ENCODE peak calls at places on chromosomes 12 and 14, in eight cellular contexts. I is choroid plexus epithelial cell; O is pulmonary artery endothelial cell; W is aorta; Q is KBM-7; G is lower leg skin; X is activated CD4-positive, alpha-beta T cell treated with anti-CD3 and anti-CD28 coated beads, Interleukin-2, amount 50 U/mL, for 1 hour; S is ascending aorta. J is an unnamed sample.
A peak's percentile ranks its signal among the peaks of the same experiment; 100 is the strongest.

GRCh38 chr12:42483534-42483857 is 106.0 kb downstream of the PRICKLE1 start:
- DNase-seq in I (no peak), O (no peak), W (peak; percentile 82), Q (no peak), G (no peak), X (no peak), S (no peak), J (peak; percentile 18)

GRCh38 chr14:103087343-103087835 is 3.4 kb downstream of the LBHD2 start:
- DNase-seq in I (no peak), O (no peak), W (no peak), Q (peak; percentile 11), G (no peak), X (no peak), S (no peak), J (no peak)

GRCh38 chr14:92797935-92798653 is 4.0 kb downstream of the GOLGA5 start:
- DNase-seq in I (no peak), O (no peak), W (no peak), Q (no peak), G (no peak), X (no peak), S (no peak), J (no peak)

GRCh38 chr12:30692470-30692869 is 3.2 kb downstream of the IPO8 start:
- DNase-seq in I (peak; percentile 31), O (no peak), W (no peak), Q (no peak), G (no peak), X (no peak), S (no peak), J (no peak)

GRCh38 chr12:109714913-109715244 is 1.3 kb downstream of the FAM222A start:
- DNase-seq in I (no peak), O (no peak), W (peak; percentile 72), Q (no peak), G (no peak), X (no peak), S (no peak), J (no peak)

GRCh38 chr12:49671051-49671765 is 36.0 kb downstream of the FMNL3 start:
- DNase-seq in I (no peak), O (no peak), W (no peak), Q (peak; percentile 30), G (no peak), X (peak; percentile 56), S (no peak), J (peak; percentile 48)

GRCh38 chr12:29245246-29245645 is 96.2 kb downstream of the FAR2 start:
- DNase-seq in I (no peak), O (no peak), W (no peak), Q (no peak), G (no peak), X (no peak), S (no peak), J (no peak)

GRCh38 chr14:26735811-26736210 is 138.0 kb upstream of the NOVA1 start:
- DNase-seq in I (no peak), O (no peak), W (no peak), Q (no peak), G (no peak), X (no peak), S (no peak), J (no peak)

GRCh38 chr14:105844047-105844630 is 317.8 kb downstream of the TMEM121 start:
- DNase-seq in I (no peak), O (no peak), W (no peak), Q (no peak), G (no peak), X (no peak), S (no peak), J (no peak)

GRCh38 chr12:83197483-83197914 is 510.8 kb downstream of the TMTC2 start:
- DNase-seq in I (no peak), O (no peak), W (no peak), Q (no peak), G (no peak), X (no peak), S (no peak), J (no peak)

GRCh38 chr12:50985322-50985721 is 33.0 kb downstream of the HIGD1C start:
- DNase-seq in I (peak; percentile 75), O (peak; percentile 75), W (no peak), Q (no peak), G (peak; percentile 78), X (no peak), S (no peak), J (no peak)

GRCh38 chr14:103732868-103733626 is 17.4 kb downstream of the ZFYVE21 start:
- DNase-seq in I (no peak), O (no peak), W (peak; percentile 28), Q (no peak), G (no peak), X (no peak), S (no peak), J (no peak)

GRCh38 chr12:43580601-43581000 is 28.6 kb upstream of the ADAMTS20 start:
- DNase-seq in I (no peak), O (no peak), W (no peak), Q (no peak), G (no peak), X (no peak), S (no peak), J (no peak)

J was measured in stimulated activated CD4-positive, alpha-beta T cell treated with anti-CD3 and anti-CD28 coated beads, Interleukin-2, amount 100 ng/mL, for 24 hours.